ENCODE peak calls at places on chromosomes 12 and 14, in eight cellular contexts. E is A549; S is ovary; V is CD8-positive, alpha-beta T cell; H is H9; C is AG04450; D is activated CD8-positive, alpha-beta T cell treated with anti-CD3 and anti-CD28 coated beads for 36 hours; U is psoas muscle. A is an unnamed sample.

GRCh38 chr14:75242546-75243273 is 35.9 kb upstream of the FOS start:
- DNase-seq in C (peak; percentile 69), H (no peak), D (no peak), S (no peak), V (no peak), U (peak; percentile 72), E (no peak), A (no peak)

GRCh38 chr14:94161979-94162378 is 12.1 kb upstream of the PPP4R4 start:
- DNase-seq in C (no peak), V (no peak), S (no peak), E (no peak), D (no peak), U (no peak), H (no peak), A (no peak)

GRCh38 chr14:55620277-55620676 is 40.3 kb downstream of the KTN1 start:
- DNase-seq in V (no peak), D (no peak), S (no peak), U (no peak), C (no peak), E (no peak), H (no peak), A (no peak)

GRCh38 chr12:15364221-15365170 is 42.2 kb downstream of the PTPRO start:
- DNase-seq in E (no peak), C (no peak), S (no peak), U (no peak), D (no peak), V (no peak), H (no peak), A (no peak)

GRCh38 chr12:42140901-42141300 is 3.8 kb downstream of the GXYLT1 start:
- DNase-seq in H (no peak), D (no peak), E (peak; percentile 59), U (no peak), C (no peak), S (no peak), V (no peak), A (no peak)

GRCh38 chr14:102430212-102430908 is 67.6 kb downstream of the TECPR2 start:
- DNase-seq in S (no peak), C (no peak), E (no peak), V (no peak), U (no peak), D (no peak), H (no peak), A (no peak)

GRCh38 chr12:62738105-62738504 is 196.8 kb downstream of the PPM1H start:
- DNase-seq in U (no peak), S (no peak), C (no peak), D (no peak), V (no peak), E (no peak), H (no peak), A (no peak)

GRCh38 chr14:96162265-96162664 is 42.4 kb upstream of the BDKRB2 start:
- DNase-seq in S (no peak), C (no peak), E (no peak), H (peak; percentile 3), V (no peak), U (no peak), D (no peak), A (no peak)

GRCh38 chr14:94584591-94585280 is 3.5 kb downstream of the SERPINA5 start:
- DNase-seq in S (no peak), H (no peak), C (no peak), V (no peak), U (no peak), E (no peak), D (no peak), A (no peak)

GRCh38 chr12:84128117-84128991 is 784.2 kb downstream of the SLC6A15 start:
- DNase-seq in S (no peak), V (no peak), D (no peak), E (no peak), H (peak; percentile 71), U (no peak), C (no peak), A (no peak)

GRCh38 chr12:71981149-71981548 is 42.5 kb downstream of the TPH2 start:
- DNase-seq in D (no peak), C (no peak), V (no peak), E (no peak), S (no peak), U (no peak), H (no peak), A (no peak)

GRCh38 chr14:43042408-43042807 is 1435.7 kb downstream of the LRFN5 start:
- DNase-seq in S (no peak), C (no peak), H (no peak), V (no peak), E (no peak), U (no peak), D (no peak), A (no peak)

GRCh38 chr14:71623939-71624338 is 308.3 kb upstream of the RGS6 start:
- DNase-seq in U (no peak), V (no peak), C (no peak), H (no peak), D (no peak), S (no peak), E (no peak), A (no peak)

GRCh38 chr14:99196310-99196650 is 75.7 kb downstream of the BCL11B start:
- DNase-seq in E (no peak), H (no peak), D (no peak), V (no peak), S (no peak), U (no peak), C (no peak), A (no peak)

GRCh38 chr12:13986031-13986430 is 4.6 kb upstream of the GRIN2B start:
- DNase-seq in C (no peak), S (no peak), H (no peak), D (no peak), E (no peak), V (no peak), U (no peak), A (no peak)

GRCh38 chr14:33676135-33676566 is 274.7 kb downstream of the EGLN3 start:
- DNase-seq in V (no peak), U (no peak), E (peak; percentile 37), C (no peak), H (peak; percentile 89), S (no peak), D (no peak), A (no peak)

GRCh38 chr14:32428875-32429274 is 99.8 kb downstream of the AKAP6 start:
- DNase-seq in V (no peak), H (no peak), E (no peak), S (no peak), C (no peak), U (no peak), D (no peak), A (no peak)

GRCh38 chr12:106378788-106379187 is 21.2 kb downstream of the POLR3B start:
- DNase-seq in H (no peak), V (no peak), E (no peak), S (no peak), U (no peak), D (no peak), C (no peak), A (no peak)

GRCh38 chr12:111730420-111730819 is 36.3 kb upstream of the ALDH2 start:
- DNase-seq in S (no peak), C (no peak), V (no peak), H (no peak), D (no peak), U (no peak), E (no peak), A (no peak)

GRCh38 chr12:71312767-71313375 is 126.7 kb upstream of the LGR5 start:
- DNase-seq in V (no peak), S (no peak), U (no peak), E (no peak), C (no peak), H (no peak), D (no peak), A (no peak)

GRCh38 chr12:1353451-1353850 is 240.9 kb downstream of the FBXL14 start:
- DNase-seq in D (no peak), V (no peak), U (no peak), H (no peak), S (no peak), C (no peak), E (no peak), A (no peak)

GRCh38 chr12:125267114-125267513 is 201.9 kb downstream of the AACS start:
- DNase-seq in V (no peak), U (no peak), C (no peak), E (no peak), S (no peak), D (no peak), H (no peak), A (no peak)
- TF ChIP-seq CTCF in V (no peak), U (no peak), C (no peak), E (no peak), S (no peak), D (no peak), H (no peak), A (no peak)

GRCh38 chr12:132003846-132004245 is 54.1 kb downstream of the EP400 start:
- DNase-seq in C (peak; percentile 38), S (no peak), E (no peak), D (no peak), H (no peak), V (no peak), U (no peak), A (no peak)

GRCh38 chr12:132004946-132005345 is 55.2 kb downstream of the EP400 start:
- DNase-seq in U (no peak), S (no peak), C (no peak), D (no peak), V (no peak), E (no peak), H (no peak), A (no peak)

GRCh38 chr12:132006056-132006680 is 56.4 kb downstream of the EP400 start:
- DNase-seq in S (peak; percentile 21), H (no peak), D (no peak), U (no peak), E (no peak), V (no peak), C (no peak), A (no peak)

GRCh38 chr12:131994589-131994988 is 44.8 kb downstream of the EP400 start:
- DNase-seq in H (no peak), V (no peak), S (no peak), C (no peak), D (no peak), U (no peak), E (no peak), A (peak; percentile 66)

GRCh38 chr12:132000286-132000872 is 50.6 kb downstream of the EP400 start:
- DNase-seq in H (no peak), U (no peak), V (no peak), D (no peak), E (no peak), S (no peak), C (no peak), A (no peak)
- TF ChIP-seq CTCF in H (no peak), U (no peak), V (no peak), D (no peak), E (no peak), S (no peak), C (no peak), A (no peak)

DNA sequence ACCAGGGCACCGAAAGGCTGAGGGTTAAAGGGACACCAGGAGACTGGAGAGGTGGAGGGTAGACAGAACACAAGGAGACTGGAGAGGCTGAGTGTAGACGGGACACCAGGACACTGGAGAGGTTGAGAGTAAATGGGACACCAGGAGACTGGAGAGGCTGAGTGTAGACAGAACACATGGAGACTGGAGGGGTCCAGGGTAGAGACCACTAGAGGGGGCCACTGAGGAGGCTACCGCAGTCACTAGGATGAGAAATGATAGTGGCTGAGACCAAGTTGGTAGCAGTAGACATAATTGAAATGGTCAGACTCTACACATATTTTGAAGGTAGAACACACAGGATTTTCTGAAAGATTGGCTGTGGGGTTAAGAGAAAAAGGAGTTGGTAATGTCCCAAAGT is 68.2 kb downstream of the PAH start:
- DNase-seq in H (peak; percentile 60), U (no peak), E (no peak), V (no peak), C (no peak), D (peak; percentile 2), S (no peak), A (no peak)
- TF ChIP-seq CTCF in H (peak; percentile 62), U (no peak), E (no peak), V (no peak), C (no peak), D (no peak), S (no peak), A (no peak)

GRCh38 chr12:48183091-48183875 is at the start of gene CCDC184:
- DNase-seq in V (peak; percentile 69), S (peak; percentile 75), U (peak; percentile 48), C (no peak), E (peak; percentile 90), H (peak; percentile 86), D (peak; percentile 77), A (peak; percentile 82)
- TF ChIP-seq CTCF in V (peak; percentile 54), S (no peak), U (peak; percentile 17), C (peak; percentile 44), E (peak; percentile 42), H (peak; percentile 51), D (peak; percentile 44), A (peak; percentile 33)